ENCODE peak calls at places on chromosomes 3 and 15, in ten cellular contexts. One of them, this sample, is unnamed.

GRCh38 chr3:170442945-170443344 is 24.3 kb downstream of the CLDN11 start:
- DNase-seq in fibroblast of lung: peak; percentile 59
- DNase-seq in upper lobe of left lung: no peak
- DNase-seq in RWPE1: no peak
- DNase-seq in heart left ventricle: no peak
- DNase-seq in left lung: no peak
- DNase-seq in ascending aorta: no peak
- DNase-seq in HFF-Myc: no peak
- DNase-seq in AG09309: no peak
- DNase-seq in upper lobe of right lung: no peak
- DNase-seq in this sample: no peak

GRCh38 chr3:129952956-129953355 is 21.6 kb upstream of the TRH start:
- DNase-seq in upper lobe of right lung: no peak
- DNase-seq in fibroblast of lung: no peak
- DNase-seq in HFF-Myc: no peak
- DNase-seq in left lung: no peak
- DNase-seq in upper lobe of left lung: no peak
- DNase-seq in RWPE1: no peak
- DNase-seq in ascending aorta: no peak
- DNase-seq in heart left ventricle: no peak
- DNase-seq in AG09309: no peak
- DNase-seq in this sample: no peak

GRCh38 chr3:33025648-33026178 is 71.2 kb downstream of the GLB1 start:
- DNase-seq in upper lobe of left lung: no peak
- DNase-seq in left lung: no peak
- DNase-seq in fibroblast of lung: no peak
- DNase-seq in ascending aorta: no peak
- DNase-seq in upper lobe of right lung: no peak
- DNase-seq in heart left ventricle: no peak
- DNase-seq in AG09309: no peak
- DNase-seq in RWPE1: no peak
- DNase-seq in HFF-Myc: no peak
- DNase-seq in this sample: no peak

GRCh38 chr3:129310111-129310601 is 31.5 kb downstream of the HMCES start:
- DNase-seq in heart left ventricle: no peak
- DNase-seq in upper lobe of right lung: no peak
- DNase-seq in HFF-Myc: no peak
- DNase-seq in left lung: no peak
- DNase-seq in ascending aorta: no peak
- DNase-seq in fibroblast of lung: no peak
- DNase-seq in RWPE1: peak; percentile 86
- DNase-seq in AG09309: no peak
- DNase-seq in upper lobe of left lung: no peak
- DNase-seq in this sample: peak; percentile 72

GRCh38 chr3:25452185-25452584 is 24.1 kb downstream of the RARB start:
- DNase-seq in upper lobe of left lung: no peak
- DNase-seq in fibroblast of lung: no peak
- DNase-seq in ascending aorta: no peak
- DNase-seq in RWPE1: no peak
- DNase-seq in heart left ventricle: no peak
- DNase-seq in HFF-Myc: no peak
- DNase-seq in left lung: no peak
- DNase-seq in AG09309: no peak
- DNase-seq in upper lobe of right lung: no peak
- DNase-seq in this sample: no peak

GRCh38 chr3:157508461-157508860 is 5.2 kb upstream of the VEPH1 start:
- DNase-seq in left lung: no peak
- DNase-seq in heart left ventricle: no peak
- DNase-seq in ascending aorta: no peak
- DNase-seq in RWPE1: no peak
- DNase-seq in upper lobe of right lung: no peak
- DNase-seq in AG09309: no peak
- DNase-seq in HFF-Myc: no peak
- DNase-seq in fibroblast of lung: no peak
- DNase-seq in upper lobe of left lung: no peak
- DNase-seq in this sample: no peak

GRCh38 chr3:126390751-126391150 is 4.0 kb upstream of the CFAP100 start:
- DNase-seq in fibroblast of lung: no peak
- DNase-seq in AG09309: no peak
- DNase-seq in heart left ventricle: no peak
- DNase-seq in HFF-Myc: no peak
- DNase-seq in upper lobe of left lung: no peak
- DNase-seq in ascending aorta: peak; percentile 49
- DNase-seq in RWPE1: no peak
- DNase-seq in upper lobe of right lung: no peak
- DNase-seq in left lung: peak; percentile 19
- DNase-seq in this sample: no peak

GRCh38 chr3:38084019-38084968 is 45.3 kb downstream of the DLEC1 start:
- DNase-seq in HFF-Myc: peak; percentile 16
- DNase-seq in fibroblast of lung: peak; percentile 23
- DNase-seq in ascending aorta: no peak
- DNase-seq in RWPE1: peak; percentile 35
- DNase-seq in AG09309: no peak
- DNase-seq in heart left ventricle: no peak
- DNase-seq in left lung: no peak
- DNase-seq in upper lobe of right lung: peak; percentile 64
- DNase-seq in upper lobe of left lung: no peak
- DNase-seq in this sample: peak; percentile 50

GRCh38 chr3:32457971-32458471 is 44.6 kb downstream of the CMTM6 start:
- DNase-seq in fibroblast of lung: no peak
- DNase-seq in ascending aorta: no peak
- DNase-seq in left lung: no peak
- DNase-seq in AG09309: no peak
- DNase-seq in RWPE1: no peak
- DNase-seq in upper lobe of left lung: no peak
- DNase-seq in upper lobe of right lung: no peak
- DNase-seq in heart left ventricle: no peak
- DNase-seq in HFF-Myc: no peak
- DNase-seq in this sample: peak; percentile 42

GRCh38 chr3:42118762-42119361 is 27.7 kb downstream of the TRAK1 start:
- DNase-seq in HFF-Myc: no peak
- DNase-seq in AG09309: no peak
- DNase-seq in upper lobe of right lung: no peak
- DNase-seq in fibroblast of lung: peak; percentile 47
- DNase-seq in RWPE1: peak; percentile 57
- DNase-seq in upper lobe of left lung: peak; percentile 58
- DNase-seq in left lung: no peak
- DNase-seq in ascending aorta: peak; percentile 63
- DNase-seq in heart left ventricle: no peak
- DNase-seq in this sample: peak; percentile 76

GRCh38 chr3:119205209-119205608 is 31.8 kb downstream of the UPK1B start:
- DNase-seq in AG09309: no peak
- DNase-seq in heart left ventricle: no peak
- DNase-seq in left lung: no peak
- DNase-seq in HFF-Myc: no peak
- DNase-seq in upper lobe of left lung: no peak
- DNase-seq in RWPE1: no peak
- DNase-seq in fibroblast of lung: no peak
- DNase-seq in ascending aorta: no peak
- DNase-seq in upper lobe of right lung: no peak
- DNase-seq in this sample: no peak

GRCh38 chr3:57544181-57545125 is at the start of gene DNAH12:
- DNase-seq in ascending aorta: no peak
- DNase-seq in upper lobe of right lung: peak; percentile 75
- DNase-seq in fibroblast of lung: peak; percentile 33
- DNase-seq in upper lobe of left lung: peak; percentile 40
- DNase-seq in HFF-Myc: no peak
- DNase-seq in RWPE1: no peak
- DNase-seq in left lung: peak; percentile 56
- DNase-seq in AG09309: no peak
- DNase-seq in heart left ventricle: no peak
- DNase-seq in this sample: peak; percentile 36

GRCh38 chr3:171132873-171133272 is 106.4 kb upstream of the SLC2A2 start:
- DNase-seq in HFF-Myc: peak; percentile 19
- DNase-seq in upper lobe of left lung: no peak
- DNase-seq in heart left ventricle: no peak
- DNase-seq in ascending aorta: no peak
- DNase-seq in fibroblast of lung: peak; percentile 65
- DNase-seq in AG09309: peak; percentile 38
- DNase-seq in RWPE1: peak; percentile 41
- DNase-seq in upper lobe of right lung: no peak
- DNase-seq in left lung: no peak
- DNase-seq in this sample: no peak

GRCh38 chr15:29089731-29090616 is 179.6 kb downstream of the NSMCE3 start:
- DNase-seq in upper lobe of right lung: no peak
- DNase-seq in upper lobe of left lung: no peak
- DNase-seq in AG09309: no peak
- DNase-seq in HFF-Myc: no peak
- DNase-seq in left lung: no peak
- DNase-seq in heart left ventricle: no peak
- DNase-seq in ascending aorta: no peak
- DNase-seq in fibroblast of lung: peak; percentile 39
- DNase-seq in RWPE1: no peak
- DNase-seq in this sample: no peak

GRCh38 chr15:43886558-43886957 is 59.8 kb downstream of the WDR76 start:
- DNase-seq in HFF-Myc: no peak
- DNase-seq in left lung: no peak
- DNase-seq in upper lobe of right lung: no peak
- DNase-seq in fibroblast of lung: no peak
- DNase-seq in heart left ventricle: peak; percentile 50
- DNase-seq in AG09309: no peak
- DNase-seq in RWPE1: no peak
- DNase-seq in upper lobe of left lung: no peak
- DNase-seq in ascending aorta: no peak
- DNase-seq in this sample: no peak

GRCh38 chr3:136305879-136306278 is 55.7 kb downstream of the PCCB start:
- DNase-seq in heart left ventricle: no peak
- DNase-seq in ascending aorta: no peak
- DNase-seq in RWPE1: no peak
- DNase-seq in fibroblast of lung: peak; percentile 79
- DNase-seq in upper lobe of right lung: no peak
- DNase-seq in left lung: no peak
- DNase-seq in HFF-Myc: peak; percentile 1
- DNase-seq in upper lobe of left lung: no peak
- DNase-seq in AG09309: no peak
- DNase-seq in this sample: no peak
- TF ChIP-seq CTCF in heart left ventricle: peak; percentile 18
- TF ChIP-seq CTCF in ascending aorta: no peak
- TF ChIP-seq CTCF in RWPE1: no peak
- TF ChIP-seq CTCF in fibroblast of lung: peak; percentile 50
- TF ChIP-seq CTCF in upper lobe of right lung: peak; percentile 34
- TF ChIP-seq CTCF in left lung: no peak
- TF ChIP-seq CTCF in HFF-Myc: peak; percentile 21
- TF ChIP-seq CTCF in upper lobe of left lung: no peak
- TF ChIP-seq CTCF in AG09309: no peak
- TF ChIP-seq CTCF in this sample: no peak

DNA sequence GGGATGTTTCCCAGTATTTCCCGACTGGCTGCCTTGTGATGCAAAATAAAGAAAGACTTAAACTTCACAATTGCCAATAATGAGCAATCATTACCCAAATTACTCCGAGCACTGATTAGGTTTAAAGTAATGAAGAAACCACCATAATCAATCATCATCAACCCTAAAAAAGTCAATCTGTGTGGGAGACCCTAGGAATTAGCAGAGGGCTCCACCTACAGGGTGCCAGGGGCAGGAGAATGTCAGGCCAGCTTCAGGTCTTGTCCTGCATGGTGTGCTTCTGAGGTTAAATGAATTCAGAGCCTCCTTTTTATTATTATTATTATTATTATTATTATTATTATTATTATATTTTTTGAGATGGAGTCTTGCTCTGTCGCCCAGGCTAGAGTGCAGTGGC is 478.0 kb upstream of the ARRDC4 start:
- DNase-seq in left lung: no peak
- DNase-seq in RWPE1: no peak
- DNase-seq in upper lobe of right lung: no peak
- DNase-seq in AG09309: no peak
- DNase-seq in HFF-Myc: no peak
- DNase-seq in upper lobe of left lung: no peak
- DNase-seq in heart left ventricle: no peak
- DNase-seq in fibroblast of lung: no peak
- DNase-seq in ascending aorta: no peak
- DNase-seq in this sample: no peak
- TF ChIP-seq CTCF in left lung: no peak
- TF ChIP-seq CTCF in RWPE1: no peak
- TF ChIP-seq CTCF in upper lobe of right lung: no peak
- TF ChIP-seq CTCF in AG09309: no peak
- TF ChIP-seq CTCF in HFF-Myc: no peak
- TF ChIP-seq CTCF in upper lobe of left lung: no peak
- TF ChIP-seq CTCF in heart left ventricle: peak; percentile 14
- TF ChIP-seq CTCF in fibroblast of lung: no peak
- TF ChIP-seq CTCF in ascending aorta: no peak
- TF ChIP-seq CTCF in this sample: no peak

DNA sequence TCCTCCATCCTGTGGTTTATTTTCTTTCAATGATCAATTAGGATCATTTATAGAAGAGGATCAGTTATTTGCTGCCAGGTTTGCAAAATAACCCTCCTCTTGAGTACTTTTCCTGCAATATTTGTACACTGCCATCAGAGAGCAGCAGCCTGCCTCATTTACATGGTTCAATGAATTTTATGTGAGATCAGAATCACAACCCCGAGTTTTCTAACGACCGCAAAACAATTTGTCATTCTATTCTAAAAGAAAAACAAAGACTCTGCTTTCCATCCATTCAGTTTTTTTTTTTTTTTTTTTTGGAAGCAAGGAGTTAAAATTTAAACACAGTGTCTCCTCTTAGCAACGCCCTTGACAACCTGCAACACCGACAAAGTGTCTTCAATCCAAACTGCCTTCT is 146.9 kb downstream of the RAB11A start:
- DNase-seq in heart left ventricle: no peak
- DNase-seq in upper lobe of left lung: no peak
- DNase-seq in ascending aorta: no peak
- DNase-seq in RWPE1: no peak
- DNase-seq in HFF-Myc: no peak
- DNase-seq in left lung: no peak
- DNase-seq in AG09309: no peak
- DNase-seq in fibroblast of lung: no peak
- DNase-seq in upper lobe of right lung: no peak
- DNase-seq in this sample: no peak
- TF ChIP-seq CTCF in heart left ventricle: no peak
- TF ChIP-seq CTCF in upper lobe of left lung: no peak
- TF ChIP-seq CTCF in ascending aorta: no peak
- TF ChIP-seq CTCF in RWPE1: no peak
- TF ChIP-seq CTCF in HFF-Myc: no peak
- TF ChIP-seq CTCF in left lung: no peak
- TF ChIP-seq CTCF in AG09309: no peak
- TF ChIP-seq CTCF in fibroblast of lung: no peak
- TF ChIP-seq CTCF in upper lobe of right lung: no peak
- TF ChIP-seq CTCF in this sample: no peak

DNA sequence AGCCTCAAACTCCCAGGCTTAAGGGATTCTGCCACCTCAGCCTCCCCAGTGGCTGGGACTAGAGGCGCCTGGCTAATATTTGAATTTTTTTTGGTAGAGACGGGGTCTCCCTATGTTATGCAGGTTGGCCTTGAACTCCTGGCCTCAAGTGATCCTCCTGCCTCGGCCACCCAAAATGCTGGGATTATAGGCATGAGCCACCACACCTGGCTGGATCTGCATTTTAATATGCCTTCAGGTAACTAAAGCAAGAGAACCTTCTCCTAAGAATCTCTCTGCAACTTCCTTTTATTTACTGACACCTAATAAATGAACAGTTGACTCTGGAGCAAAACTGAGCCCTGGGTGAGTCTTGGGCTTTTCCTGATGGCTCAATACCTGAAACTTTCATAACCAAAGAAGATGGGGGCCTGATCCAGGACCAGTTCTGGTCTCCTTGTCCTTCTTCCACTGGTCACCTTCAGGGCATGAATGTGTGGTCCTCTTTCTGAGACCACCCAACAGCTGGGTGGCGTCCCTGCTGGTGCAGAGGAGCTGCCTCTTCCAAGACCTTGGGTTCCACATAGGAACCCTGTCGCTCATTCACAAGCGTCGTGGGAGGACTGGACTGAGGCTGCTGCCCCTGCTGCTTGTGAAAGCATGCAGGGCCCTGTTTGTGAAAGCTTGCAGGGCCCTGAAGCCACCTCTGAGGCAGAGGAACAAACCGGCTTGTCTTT is 28.2 kb downstream of the CCR9 start:
- DNase-seq in fibroblast of lung: no peak
- DNase-seq in AG09309: no peak
- DNase-seq in left lung: no peak
- DNase-seq in RWPE1: no peak
- DNase-seq in upper lobe of right lung: no peak
- DNase-seq in heart left ventricle: no peak
- DNase-seq in HFF-Myc: no peak
- DNase-seq in ascending aorta: no peak
- DNase-seq in upper lobe of left lung: no peak
- DNase-seq in this sample: no peak
- TF ChIP-seq CTCF in fibroblast of lung: no peak
- TF ChIP-seq CTCF in AG09309: no peak
- TF ChIP-seq CTCF in left lung: no peak
- TF ChIP-seq CTCF in RWPE1: no peak
- TF ChIP-seq CTCF in upper lobe of right lung: no peak
- TF ChIP-seq CTCF in heart left ventricle: no peak
- TF ChIP-seq CTCF in HFF-Myc: no peak
- TF ChIP-seq CTCF in ascending aorta: no peak
- TF ChIP-seq CTCF in upper lobe of left lung: no peak
- TF ChIP-seq CTCF in this sample: no peak

This sample was measured in GM20000.